ENCODE peak calls at places on chromosomes 3 and 15, in six cellular contexts. H is RWPE2; T is AG04450; V is testis; J is lower lobe of right lung; B is CD8-positive, alpha-beta memory T cell. S is an unnamed sample.

GRCh38 chr15:97745481-97746071 is 214.9 kb upstream of the ARRDC4 start:
- DNase-seq in H (no peak), T (no peak), V (peak), J (no peak), B (no peak), S (no peak)

GRCh38 chr3:49699281-49699723 is 9.9 kb downstream of the RNF123 start:
- DNase-seq in H (no peak), T (no peak), V (no peak), J (no peak), B (no peak), S (no peak)

GRCh38 chr3:127159547-127159946 is 33.4 kb upstream of the PRR23E start:
- DNase-seq in H (no peak), T (no peak), V (no peak), J (no peak), B (no peak), S (no peak)

GRCh38 chr3:153595186-153595815 is 433.3 kb downstream of the RAP2B start:
- DNase-seq in H (no peak), T (peak), V (no peak), J (no peak), B (no peak), S (no peak)

GRCh38 chr3:107643038-107643883 is 120.5 kb downstream of the BBX start:
- DNase-seq in H (no peak), T (no peak), V (no peak), J (no peak), B (no peak), S (no peak)

GRCh38 chr15:31446546-31446945 is 119.9 kb downstream of the KLF13 start:
- DNase-seq in H (no peak), T (no peak), V (no peak), J (no peak), B (no peak), S (no peak)

GRCh38 chr3:28018925-28019718 is 222.3 kb upstream of the CMC1 start:
- DNase-seq in H (no peak), T (no peak), V (no peak), J (no peak), B (no peak), S (no peak)

GRCh38 chr3:18556001-18556408 is 130.9 kb upstream of the SATB1 start:
- DNase-seq in H (no peak), T (no peak), V (no peak), J (no peak), B (no peak), S (no peak)

GRCh38 chr3:14261229-14261628 is 82.6 kb downstream of the LSM3 start:
- DNase-seq in H (no peak), T (peak), V (peak), J (peak), B (peak), S (peak)

GRCh38 chr3:172853911-172854648 is 103.6 kb downstream of the ECT2 start:
- DNase-seq in H (no peak), T (no peak), V (no peak), J (no peak), B (no peak), S (no peak)

GRCh38 chr15:101615986-101616848 is 36.0 kb downstream of the TM2D3 start:
- DNase-seq in H (no peak), T (no peak), V (peak), J (no peak), B (no peak), S (peak)

GRCh38 chr3:75180945-75181298 is 483.2 kb upstream of the FRG2C start:
- DNase-seq in H (no peak), T (no peak), V (no peak), J (no peak), B (no peak), S (no peak)

GRCh38 chr3:160826408-160826807 is 70.4 kb downstream of the PPM1L start:
- DNase-seq in H (no peak), T (no peak), V (no peak), J (no peak), B (no peak), S (no peak)

GRCh38 chr3:120497318-120497717 is 46.5 kb upstream of the FSTL1 start:
- DNase-seq in H (no peak), T (peak), V (no peak), J (no peak), B (no peak), S (no peak)

GRCh38 chr3:22245122-22245521 is 494.1 kb upstream of the ZNF385D start:
- DNase-seq in H (no peak), T (no peak), V (no peak), J (no peak), B (no peak), S (no peak)

GRCh38 chr3:185659942-185660921 is 74.1 kb downstream of the SENP2 start:
- DNase-seq in H (no peak), T (peak), V (peak), J (peak), B (peak), S (peak)
- H3K27ac ChIP-seq in H (peak), T (peak), V (peak), J (peak), B (no peak), S (peak)

GRCh38 chr3:29532473-29532872 is 251.6 kb downstream of the RBMS3 start:
- DNase-seq in H (no peak), T (no peak), V (no peak), J (no peak), B (no peak), S (no peak)

GRCh38 chr3:29533992-29534391 is 253.1 kb downstream of the RBMS3 start:
- DNase-seq in H (no peak), T (no peak), V (no peak), J (no peak), B (no peak), S (no peak)

GRCh38 chr3:29537889-29538609 is 257.2 kb downstream of the RBMS3 start:
- DNase-seq in H (no peak), T (no peak), V (no peak), J (no peak), B (no peak), S (no peak)

GRCh38 chr3:29538610-29538958 is 257.7 kb downstream of the RBMS3 start:
- DNase-seq in H (no peak), T (no peak), V (no peak), J (no peak), B (no peak), S (no peak)

DNA sequence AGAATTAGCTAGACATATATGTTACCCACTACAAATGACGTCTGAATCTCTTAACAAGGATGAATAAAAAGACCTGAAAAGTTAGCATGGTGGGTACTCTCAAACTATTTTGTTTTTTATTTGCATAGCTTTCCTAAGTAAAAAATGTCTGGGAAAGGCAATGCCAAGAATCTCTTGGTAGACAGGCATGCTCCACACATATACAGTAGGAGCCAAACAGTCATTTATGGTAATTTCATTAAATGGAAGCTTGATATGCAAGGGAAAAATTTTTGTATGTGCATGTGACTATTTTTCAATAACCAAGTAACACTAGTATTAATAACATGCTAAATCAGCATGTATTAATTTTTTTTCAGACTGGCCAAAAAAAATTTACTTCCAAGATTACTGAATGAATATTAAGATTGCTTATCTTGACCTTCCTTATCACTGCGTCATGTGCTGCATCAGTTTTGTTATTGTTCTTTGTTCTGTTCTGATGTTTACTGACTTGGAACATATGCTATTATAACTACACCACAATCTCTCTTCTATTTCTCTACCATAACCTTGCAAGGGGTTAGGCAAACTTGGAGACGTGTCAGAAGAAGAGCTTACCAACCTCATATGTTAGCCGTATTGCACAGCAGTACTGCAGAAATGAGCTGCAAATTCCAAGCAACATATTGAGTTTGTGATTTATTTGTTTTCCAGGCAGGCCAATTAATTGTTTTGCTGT is 255.3 kb downstream of the RBMS3 start:
- DNase-seq in H (no peak), T (no peak), V (no peak), J (no peak), B (no peak), S (no peak)
- H3K27ac ChIP-seq in H (no peak), T (no peak), V (no peak), J (no peak), B (no peak), S (no peak)

GRCh38 chr3:71328917-71329316 is 254.6 kb downstream of the FOXP1 start:
- DNase-seq in H (no peak), T (no peak), V (no peak), J (no peak), B (no peak), S (no peak)
- H3K27ac ChIP-seq in H (no peak), T (no peak), V (no peak), J (no peak), B (no peak), S (no peak)

DNA sequence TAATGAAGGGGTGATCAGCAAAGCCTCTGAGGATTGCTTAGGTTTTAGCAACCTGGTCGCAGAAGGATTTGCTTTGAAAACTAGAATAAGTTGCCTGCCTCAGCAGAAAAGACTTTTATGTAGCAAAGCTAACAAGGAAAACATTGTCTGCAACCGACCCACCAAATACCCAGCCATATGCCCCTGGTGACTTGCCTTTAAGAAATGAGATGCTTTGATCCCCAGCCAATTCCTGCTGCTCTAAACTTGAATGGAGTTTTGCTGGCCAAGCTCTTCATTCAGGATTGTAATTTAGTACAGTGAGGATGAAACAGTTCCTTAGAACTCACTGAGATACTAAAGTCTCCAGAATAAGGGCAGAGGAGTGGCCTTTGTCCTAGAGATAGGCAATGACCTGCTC is 139.8 kb upstream of the PROK2 start:
- DNase-seq in H (no peak), T (no peak), V (no peak), J (no peak), B (no peak), S (no peak)
- H3K27ac ChIP-seq in H (no peak), T (no peak), V (no peak), J (no peak), B (no peak), S (no peak)

GRCh38 chr15:66805207-66805975 is 103.4 kb downstream of the SMAD6 start:
- DNase-seq in H (no peak), T (no peak), V (no peak), J (no peak), B (no peak), S (no peak)
- H3K27ac ChIP-seq in H (no peak), T (no peak), V (no peak), J (peak), B (no peak), S (no peak)

S was measured in sigmoid colon.